ENCODE peak calls at places on chromosomes 1 and 21, in nine cellular contexts. One of them, this sample, is unnamed.

GRCh38 chr1:111045033-111045722 is 81.5 kb upstream of the LRIF1 start:
- DNase-seq in RWPE1: no peak
- DNase-seq in caudate nucleus: no peak
- DNase-seq in heart left ventricle: no peak
- DNase-seq in heart right ventricle: no peak
- DNase-seq in A549: no peak
- DNase-seq in adrenal gland: no peak
- DNase-seq in sigmoid colon: no peak
- DNase-seq in lung: no peak
- DNase-seq in this sample: no peak

GRCh38 chr21:35232545-35233176 is 183.6 kb upstream of the RUNX1 start:
- DNase-seq in A549: peak; percentile 19
- DNase-seq in RWPE1: peak; percentile 47
- DNase-seq in adrenal gland: peak; percentile 64
- DNase-seq in sigmoid colon: no peak
- DNase-seq in caudate nucleus: no peak
- DNase-seq in heart left ventricle: no peak
- DNase-seq in heart right ventricle: no peak
- DNase-seq in lung: no peak
- DNase-seq in this sample: no peak

GRCh38 chr1:63774617-63775417 is 1.0 kb downstream of the ROR1 start:
- DNase-seq in sigmoid colon: peak; percentile 83
- DNase-seq in heart right ventricle: peak; percentile 23
- DNase-seq in lung: peak; percentile 49
- DNase-seq in caudate nucleus: no peak
- DNase-seq in adrenal gland: peak; percentile 31
- DNase-seq in RWPE1: peak; percentile 51
- DNase-seq in heart left ventricle: peak; percentile 43
- DNase-seq in A549: peak; percentile 39
- DNase-seq in this sample: peak; percentile 54

GRCh38 chr1:11700655-11701467 is 9.4 kb downstream of the DRAXIN start:
- DNase-seq in heart left ventricle: no peak
- DNase-seq in adrenal gland: no peak
- DNase-seq in A549: no peak
- DNase-seq in lung: no peak
- DNase-seq in caudate nucleus: no peak
- DNase-seq in RWPE1: no peak
- DNase-seq in sigmoid colon: no peak
- DNase-seq in heart right ventricle: no peak
- DNase-seq in this sample: no peak

GRCh38 chr21:46354518-46354917 is 30.6 kb downstream of the PCNT start:
- DNase-seq in RWPE1: no peak
- DNase-seq in adrenal gland: no peak
- DNase-seq in A549: no peak
- DNase-seq in heart right ventricle: no peak
- DNase-seq in caudate nucleus: no peak
- DNase-seq in sigmoid colon: no peak
- DNase-seq in lung: no peak
- DNase-seq in heart left ventricle: no peak
- DNase-seq in this sample: no peak

GRCh38 chr1:206012086-206012859 is 9.1 kb upstream of the RAB7B start:
- DNase-seq in A549: no peak
- DNase-seq in heart right ventricle: peak; percentile 65
- DNase-seq in heart left ventricle: peak; percentile 73
- DNase-seq in lung: peak; percentile 78
- DNase-seq in adrenal gland: peak; percentile 58
- DNase-seq in RWPE1: no peak
- DNase-seq in caudate nucleus: no peak
- DNase-seq in sigmoid colon: peak; percentile 86
- DNase-seq in this sample: peak; percentile 87

GRCh38 chr1:41015894-41016470 is 5.5 kb downstream of the SLFNL1 start:
- DNase-seq in A549: no peak
- DNase-seq in heart left ventricle: no peak
- DNase-seq in adrenal gland: no peak
- DNase-seq in heart right ventricle: no peak
- DNase-seq in lung: no peak
- DNase-seq in RWPE1: no peak
- DNase-seq in caudate nucleus: no peak
- DNase-seq in sigmoid colon: no peak
- DNase-seq in this sample: peak; percentile 54

GRCh38 chr1:85578321-85579295 is 2.0 kb upstream of the CCN1 start:
- DNase-seq in A549: peak; percentile 66
- DNase-seq in heart right ventricle: no peak
- DNase-seq in RWPE1: no peak
- DNase-seq in lung: no peak
- DNase-seq in sigmoid colon: no peak
- DNase-seq in heart left ventricle: no peak
- DNase-seq in adrenal gland: no peak
- DNase-seq in caudate nucleus: no peak
- DNase-seq in this sample: no peak

GRCh38 chr1:85189120-85189519 is 11.7 kb downstream of the SYDE2 start:
- DNase-seq in caudate nucleus: no peak
- DNase-seq in RWPE1: no peak
- DNase-seq in lung: no peak
- DNase-seq in heart left ventricle: no peak
- DNase-seq in A549: no peak
- DNase-seq in sigmoid colon: no peak
- DNase-seq in heart right ventricle: no peak
- DNase-seq in adrenal gland: no peak
- DNase-seq in this sample: no peak

GRCh38 chr1:44545961-44546360 is 128.3 kb downstream of the TMEM53 start:
- DNase-seq in RWPE1: peak; percentile 87
- DNase-seq in lung: no peak
- DNase-seq in heart right ventricle: no peak
- DNase-seq in adrenal gland: no peak
- DNase-seq in sigmoid colon: no peak
- DNase-seq in heart left ventricle: no peak
- DNase-seq in caudate nucleus: no peak
- DNase-seq in A549: no peak
- DNase-seq in this sample: no peak

GRCh38 chr1:27616441-27616840 is 12.5 kb upstream of the AHDC1 start:
- DNase-seq in heart left ventricle: no peak
- DNase-seq in A549: no peak
- DNase-seq in RWPE1: no peak
- DNase-seq in sigmoid colon: no peak
- DNase-seq in caudate nucleus: no peak
- DNase-seq in heart right ventricle: no peak
- DNase-seq in lung: no peak
- DNase-seq in adrenal gland: no peak
- DNase-seq in this sample: no peak

GRCh38 chr1:32892368-32893197 is 6.3 kb downstream of the HPCA start:
- DNase-seq in adrenal gland: peak; percentile 22
- DNase-seq in RWPE1: peak; percentile 35
- DNase-seq in heart right ventricle: no peak
- DNase-seq in A549: peak; percentile 44
- DNase-seq in sigmoid colon: peak; percentile 60
- DNase-seq in caudate nucleus: peak; percentile 84
- DNase-seq in heart left ventricle: no peak
- DNase-seq in lung: no peak
- DNase-seq in this sample: peak; percentile 48

GRCh38 chr1:26991310-26992116 is 2.0 kb upstream of the TRNP1 start:
- DNase-seq in lung: no peak
- DNase-seq in adrenal gland: no peak
- DNase-seq in RWPE1: no peak
- DNase-seq in heart right ventricle: no peak
- DNase-seq in sigmoid colon: no peak
- DNase-seq in heart left ventricle: no peak
- DNase-seq in A549: peak; percentile 91
- DNase-seq in caudate nucleus: peak; percentile 55
- DNase-seq in this sample: no peak

GRCh38 chr1:51661081-51661518 is 44.2 kb downstream of the OSBPL9 start:
- DNase-seq in adrenal gland: no peak
- DNase-seq in caudate nucleus: no peak
- DNase-seq in heart right ventricle: no peak
- DNase-seq in heart left ventricle: no peak
- DNase-seq in lung: no peak
- DNase-seq in sigmoid colon: no peak
- DNase-seq in A549: peak; percentile 58
- DNase-seq in RWPE1: peak; percentile 74
- DNase-seq in this sample: no peak

GRCh38 chr1:116763787-116764465 is 9.7 kb downstream of the CD2 start:
- DNase-seq in heart left ventricle: no peak
- DNase-seq in A549: peak; percentile 8
- DNase-seq in caudate nucleus: no peak
- DNase-seq in adrenal gland: no peak
- DNase-seq in RWPE1: peak; percentile 33
- DNase-seq in heart right ventricle: no peak
- DNase-seq in lung: peak; percentile 27
- DNase-seq in sigmoid colon: no peak
- DNase-seq in this sample: no peak

GRCh38 chr1:83545450-83545849 is 453.5 kb downstream of the TTLL7 start:
- DNase-seq in RWPE1: no peak
- DNase-seq in sigmoid colon: no peak
- DNase-seq in lung: no peak
- DNase-seq in heart right ventricle: no peak
- DNase-seq in adrenal gland: no peak
- DNase-seq in caudate nucleus: no peak
- DNase-seq in A549: peak; percentile 1
- DNase-seq in heart left ventricle: no peak
- DNase-seq in this sample: no peak

GRCh38 chr1:204153667-204154066 is 1.8 kb upstream of the ETNK2 start:
- DNase-seq in A549: no peak
- DNase-seq in heart left ventricle: no peak
- DNase-seq in lung: no peak
- DNase-seq in heart right ventricle: no peak
- DNase-seq in sigmoid colon: no peak
- DNase-seq in caudate nucleus: no peak
- DNase-seq in RWPE1: no peak
- DNase-seq in adrenal gland: no peak
- DNase-seq in this sample: no peak

GRCh38 chr1:204150702-204151561 is 912 bp downstream of the ETNK2 start:
- DNase-seq in adrenal gland: no peak
- DNase-seq in RWPE1: peak; percentile 60
- DNase-seq in caudate nucleus: no peak
- DNase-seq in sigmoid colon: no peak
- DNase-seq in heart right ventricle: no peak
- DNase-seq in lung: no peak
- DNase-seq in A549: no peak
- DNase-seq in heart left ventricle: no peak
- DNase-seq in this sample: peak; percentile 60

GRCh38 chr1:204152310-204153044 is 633 bp upstream of the ETNK2 start:
- DNase-seq in A549: no peak
- DNase-seq in RWPE1: no peak
- DNase-seq in heart right ventricle: no peak
- DNase-seq in lung: no peak
- DNase-seq in adrenal gland: no peak
- DNase-seq in sigmoid colon: no peak
- DNase-seq in heart left ventricle: no peak
- DNase-seq in caudate nucleus: no peak
- DNase-seq in this sample: no peak

GRCh38 chr1:204149635-204150565 is 1.9 kb downstream of the ETNK2 start:
- DNase-seq in heart right ventricle: no peak
- DNase-seq in heart left ventricle: no peak
- DNase-seq in RWPE1: no peak
- DNase-seq in adrenal gland: no peak
- DNase-seq in A549: no peak
- DNase-seq in sigmoid colon: peak; percentile 72
- DNase-seq in lung: no peak
- DNase-seq in caudate nucleus: no peak
- DNase-seq in this sample: peak; percentile 86

DNA sequence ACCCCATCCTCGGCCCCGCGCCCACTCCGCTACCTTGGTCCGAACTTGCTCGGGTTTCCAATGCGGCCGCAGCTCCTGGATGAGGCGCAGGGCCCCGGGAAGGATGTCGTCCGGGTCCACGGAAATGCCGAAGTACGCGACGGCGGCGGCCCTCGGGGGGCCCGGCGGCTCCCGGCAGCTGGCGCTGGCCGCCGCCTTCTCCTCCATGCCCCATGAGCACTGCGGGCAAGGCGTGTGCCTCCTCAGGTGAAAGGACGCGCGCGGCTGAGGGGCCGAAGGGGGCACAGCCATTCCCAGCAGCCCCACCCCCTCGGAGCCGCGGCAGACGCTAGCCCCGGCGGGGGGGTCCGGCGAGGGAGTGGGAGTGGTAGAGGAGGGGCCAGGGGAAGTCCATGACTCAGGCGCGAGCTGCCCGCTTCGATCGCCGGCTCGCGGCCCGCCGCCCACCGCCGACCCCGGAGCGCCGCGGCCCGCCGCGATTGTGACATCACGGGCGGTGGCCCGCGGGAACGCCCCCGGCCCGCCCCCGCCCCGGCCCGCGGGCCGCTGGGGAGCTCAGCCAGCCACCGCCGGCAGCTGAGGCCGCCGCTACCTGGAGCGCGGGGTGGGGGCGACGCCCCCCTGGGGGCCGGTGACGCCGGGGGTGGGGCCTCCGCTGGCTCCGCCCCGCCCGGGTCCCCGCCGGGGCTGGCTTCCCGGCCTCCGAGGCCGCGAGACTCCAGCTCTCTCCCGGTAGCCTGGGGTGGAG is at the start of gene ETNK2:
- DNase-seq in RWPE1: peak; percentile 90
- DNase-seq in heart right ventricle: peak; percentile 67
- DNase-seq in lung: peak; percentile 47
- DNase-seq in A549: peak; percentile 33
- DNase-seq in heart left ventricle: peak; percentile 68
- DNase-seq in sigmoid colon: peak; percentile 84
- DNase-seq in caudate nucleus: no peak
- DNase-seq in adrenal gland: peak; percentile 73
- DNase-seq in this sample: peak; percentile 51
- H3K27ac ChIP-seq in RWPE1: peak within 1 kb of the TSS; percentile 77
- H3K27ac ChIP-seq in heart right ventricle: peak within 1 kb of the TSS; percentile 19
- H3K27ac ChIP-seq in lung: peak within 1 kb of the TSS; percentile 10
- H3K27ac ChIP-seq in A549: peak within 1 kb of the TSS; percentile 78
- H3K27ac ChIP-seq in heart left ventricle: no peak within 1 kb of the TSS
- H3K27ac ChIP-seq in sigmoid colon: peak within 1 kb of the TSS; percentile 69
- H3K27ac ChIP-seq in caudate nucleus: peak within 1 kb of the TSS; percentile 28
- H3K27ac ChIP-seq in adrenal gland: peak within 1 kb of the TSS; percentile 6
- H3K27ac ChIP-seq in this sample: peak within 1 kb of the TSS; percentile 96

GRCh38 chr1:54398963-54399528 is 7.1 kb downstream of the SSBP3 start:
- DNase-seq in sigmoid colon: no peak
- DNase-seq in lung: no peak
- DNase-seq in heart left ventricle: no peak
- DNase-seq in adrenal gland: no peak
- DNase-seq in RWPE1: no peak
- DNase-seq in heart right ventricle: no peak
- DNase-seq in caudate nucleus: no peak
- DNase-seq in A549: no peak
- DNase-seq in this sample: no peak
- H3K27ac ChIP-seq in sigmoid colon: no peak overlapping the region
- H3K27ac ChIP-seq in lung: no peak overlapping the region
- H3K27ac ChIP-seq in heart left ventricle: no peak overlapping the region
- H3K27ac ChIP-seq in adrenal gland: no peak overlapping the region
- H3K27ac ChIP-seq in RWPE1: no peak overlapping the region
- H3K27ac ChIP-seq in heart right ventricle: no peak overlapping the region
- H3K27ac ChIP-seq in caudate nucleus: no peak overlapping the region
- H3K27ac ChIP-seq in A549: no peak overlapping the region
- H3K27ac ChIP-seq in this sample: no peak overlapping the region

GRCh38 chr1:8424539-8425116 is 106.7 kb downstream of the SLC45A1 start:
- DNase-seq in sigmoid colon: peak; percentile 77
- DNase-seq in RWPE1: peak; percentile 38
- DNase-seq in A549: peak; percentile 14
- DNase-seq in caudate nucleus: no peak
- DNase-seq in heart right ventricle: peak; percentile 67
- DNase-seq in adrenal gland: peak; percentile 38
- DNase-seq in lung: peak; percentile 51
- DNase-seq in heart left ventricle: peak; percentile 53
- DNase-seq in this sample: peak; percentile 82
- H3K27ac ChIP-seq in sigmoid colon: peak overlapping the region; percentile 100
- H3K27ac ChIP-seq in RWPE1: peak overlapping the region; percentile 87
- H3K27ac ChIP-seq in A549: peak overlapping the region; percentile 80
- H3K27ac ChIP-seq in caudate nucleus: peak overlapping the region; percentile 77
- H3K27ac ChIP-seq in heart right ventricle: peak overlapping the region; percentile 98
- H3K27ac ChIP-seq in adrenal gland: peak overlapping the region; percentile 98
- H3K27ac ChIP-seq in lung: peak overlapping the region; percentile 97
- H3K27ac ChIP-seq in heart left ventricle: peak overlapping the region; percentile 98
- H3K27ac ChIP-seq in this sample: peak overlapping the region; percentile 95

GRCh38 chr1:31394628-31395193 is 18.3 kb upstream of the SERINC2 start:
- DNase-seq in RWPE1: peak; percentile 77
- DNase-seq in heart right ventricle: peak; percentile 81
- DNase-seq in caudate nucleus: peak; percentile 44
- DNase-seq in lung: peak; percentile 87
- DNase-seq in sigmoid colon: peak; percentile 87
- DNase-seq in adrenal gland: peak; percentile 88
- DNase-seq in A549: peak; percentile 71
- DNase-seq in heart left ventricle: peak; percentile 82
- DNase-seq in this sample: peak; percentile 77
- H3K27ac ChIP-seq in RWPE1: peak overlapping the region; percentile 86
- H3K27ac ChIP-seq in heart right ventricle: no peak overlapping the region
- H3K27ac ChIP-seq in caudate nucleus: no peak overlapping the region
- H3K27ac ChIP-seq in lung: no peak overlapping the region
- H3K27ac ChIP-seq in sigmoid colon: no peak overlapping the region
- H3K27ac ChIP-seq in adrenal gland: no peak overlapping the region
- H3K27ac ChIP-seq in A549: peak overlapping the region; percentile 48
- H3K27ac ChIP-seq in heart left ventricle: no peak overlapping the region
- H3K27ac ChIP-seq in this sample: no peak overlapping the region